ENCODE peak calls at places on chromosomes 3 and 15, in four cellular contexts. One of them, this sample, is unnamed.

GRCh38 chr15:45799508-45799907 is 164.7 kb downstream of the SQOR start:
- DNase-seq in spleen: no peak
- DNase-seq in GM12878: no peak
- DNase-seq in HCT116: no peak
- DNase-seq in this sample: no peak

GRCh38 chr15:83904107-83904720 is 250.3 kb downstream of the ADAMTSL3 start:
- DNase-seq in HCT116: no peak
- DNase-seq in spleen: no peak
- DNase-seq in GM12878: no peak
- DNase-seq in this sample: no peak

GRCh38 chr3:48595526-48596121 is 495 bp upstream of the COL7A1 start:
- DNase-seq in spleen: no peak
- DNase-seq in HCT116: no peak
- DNase-seq in GM12878: no peak
- DNase-seq in this sample: no peak

GRCh38 chr15:71202712-71203111 is 87.4 kb downstream of the THSD4 start:
- DNase-seq in spleen: no peak
- DNase-seq in HCT116: no peak
- DNase-seq in GM12878: no peak
- DNase-seq in this sample: no peak

GRCh38 chr3:24165583-24165982 is 220.5 kb downstream of the NR1D2 start:
- DNase-seq in HCT116: no peak
- DNase-seq in spleen: no peak
- DNase-seq in GM12878: no peak
- DNase-seq in this sample: no peak

GRCh38 chr15:38459480-38459879 is 5.6 kb downstream of the FAM98B start:
- DNase-seq in spleen: no peak
- DNase-seq in HCT116: no peak
- DNase-seq in GM12878: no peak
- DNase-seq in this sample: no peak

GRCh38 chr15:95016511-95017219 is 785.3 kb downstream of the MCTP2 start:
- DNase-seq in HCT116: no peak
- DNase-seq in spleen: no peak
- DNase-seq in GM12878: no peak
- DNase-seq in this sample: no peak

GRCh38 chr3:61847784-61848462 is 286.6 kb downstream of the PTPRG start:
- DNase-seq in HCT116: no peak
- DNase-seq in spleen: no peak
- DNase-seq in GM12878: no peak
- DNase-seq in this sample: no peak

GRCh38 chr15:25677719-25678497 is 185.2 kb downstream of the ATP10A start:
- DNase-seq in HCT116: no peak
- DNase-seq in spleen: no peak
- DNase-seq in GM12878: no peak
- DNase-seq in this sample: no peak

GRCh38 chr15:43516185-43516584 is 1.2 kb upstream of the MAP1A start:
- DNase-seq in GM12878: no peak
- DNase-seq in HCT116: no peak
- DNase-seq in spleen: no peak
- DNase-seq in this sample: peak; percentile 86

GRCh38 chr15:53837263-53837662 is 77.8 kb upstream of the WDR72 start:
- DNase-seq in HCT116: no peak
- DNase-seq in spleen: no peak
- DNase-seq in GM12878: no peak
- DNase-seq in this sample: no peak

GRCh38 chr3:129224984-129225393 is 24.4 kb upstream of the COPG1 start:
- DNase-seq in HCT116: no peak
- DNase-seq in spleen: peak; percentile 87
- DNase-seq in GM12878: no peak
- DNase-seq in this sample: no peak

GRCh38 chr3:53803124-53803815 is 42.9 kb downstream of the CHDH start:
- DNase-seq in spleen: peak; percentile 51
- DNase-seq in HCT116: no peak
- DNase-seq in GM12878: no peak
- DNase-seq in this sample: no peak
- TF ChIP-seq POLR2AphosphoS5 in spleen: no peak
- TF ChIP-seq POLR2AphosphoS5 in HCT116: no peak
- TF ChIP-seq POLR2AphosphoS5 in GM12878: no peak
- TF ChIP-seq POLR2AphosphoS5 in this sample: no peak

GRCh38 chr15:78881681-78882080 is 9.0 kb downstream of the MORF4L1 start:
- DNase-seq in spleen: no peak
- DNase-seq in GM12878: no peak
- DNase-seq in HCT116: no peak
- DNase-seq in this sample: no peak

GRCh38 chr15:78879517-78880241 is 7.0 kb downstream of the MORF4L1 start:
- DNase-seq in HCT116: no peak
- DNase-seq in spleen: no peak
- DNase-seq in GM12878: no peak
- DNase-seq in this sample: no peak

GRCh38 chr15:78878356-78878755 is 5.7 kb downstream of the MORF4L1 start:
- DNase-seq in HCT116: no peak
- DNase-seq in spleen: no peak
- DNase-seq in GM12878: no peak
- DNase-seq in this sample: no peak

GRCh38 chr15:78880828-78881227 is 8.1 kb downstream of the MORF4L1 start:
- DNase-seq in spleen: no peak
- DNase-seq in GM12878: no peak
- DNase-seq in HCT116: no peak
- DNase-seq in this sample: no peak

DNA sequence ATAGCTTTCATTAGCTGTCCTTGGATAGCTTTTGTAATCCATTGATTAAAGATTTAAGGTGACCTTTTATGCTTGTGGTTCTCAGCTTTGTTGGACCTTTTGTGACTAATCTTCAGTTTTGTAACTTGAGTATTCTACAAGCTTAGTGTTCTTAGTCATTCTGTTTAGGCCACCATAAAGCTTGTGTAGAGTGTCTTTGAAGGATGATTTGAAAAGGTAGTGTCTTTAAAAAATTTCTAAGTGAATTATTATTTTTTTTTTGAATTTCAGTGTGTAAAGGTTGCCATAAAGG is 7.5 kb downstream of the MORF4L1 start:
- DNase-seq in HCT116: no peak
- DNase-seq in GM12878: no peak
- DNase-seq in spleen: no peak
- DNase-seq in this sample: no peak
- H3K4me1 ChIP-seq in HCT116: peaks cover 48% of the 10 kb centered on the region
- H3K4me1 ChIP-seq in GM12878: peaks cover 16% of the 10 kb centered on the region
- H3K4me1 ChIP-seq in spleen: peaks cover 50% of the 10 kb centered on the region
- H3K4me1 ChIP-seq in this sample: peaks cover 89% of the 10 kb centered on the region

GRCh38 chr15:93088981-93089854 is at the start of gene RGMA:
- DNase-seq in spleen: no peak
- DNase-seq in HCT116: no peak
- DNase-seq in GM12878: no peak
- DNase-seq in this sample: no peak
- TF ChIP-seq POLR2AphosphoS5 in spleen: no peak
- TF ChIP-seq POLR2AphosphoS5 in HCT116: no peak
- TF ChIP-seq POLR2AphosphoS5 in GM12878: no peak
- TF ChIP-seq POLR2AphosphoS5 in this sample: peak; percentile 26

GRCh38 chr3:20047940-20048339 is 7.7 kb downstream of the KAT2B start:
- DNase-seq in GM12878: no peak
- DNase-seq in spleen: no peak
- DNase-seq in HCT116: no peak
- DNase-seq in this sample: no peak

GRCh38 chr3:20043825-20044224 is 3.6 kb downstream of the KAT2B start:
- DNase-seq in GM12878: no peak
- DNase-seq in spleen: no peak
- DNase-seq in HCT116: no peak
- DNase-seq in this sample: no peak

GRCh38 chr3:20049275-20049674 is 9.0 kb downstream of the KAT2B start:
- DNase-seq in HCT116: no peak
- DNase-seq in spleen: no peak
- DNase-seq in GM12878: no peak
- DNase-seq in this sample: no peak

GRCh38 chr3:20046556-20046955 is 6.3 kb downstream of the KAT2B start:
- DNase-seq in spleen: no peak
- DNase-seq in HCT116: no peak
- DNase-seq in GM12878: no peak
- DNase-seq in this sample: no peak

DNA sequence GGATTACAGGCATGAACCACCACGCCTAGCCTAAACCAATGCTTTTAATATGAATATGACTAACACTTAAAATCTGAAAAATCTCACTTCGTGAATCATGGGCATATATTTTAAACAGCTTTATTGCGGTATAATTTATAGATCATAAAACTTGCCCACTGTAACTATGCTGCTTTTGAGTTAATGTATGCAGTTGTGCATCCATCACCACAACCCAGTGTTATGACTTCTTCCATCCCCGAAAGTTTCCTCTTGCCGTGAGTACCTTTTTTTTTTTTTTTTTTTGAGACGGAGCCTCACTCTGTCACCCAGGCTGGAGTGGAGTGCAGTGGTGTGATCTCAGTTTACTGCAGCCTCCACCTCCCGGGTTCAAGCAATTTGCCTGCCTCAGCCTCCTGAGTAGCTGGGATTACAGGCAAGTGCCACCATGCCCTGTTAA is 7.1 kb downstream of the KAT2B start:
- DNase-seq in spleen: no peak
- DNase-seq in HCT116: no peak
- DNase-seq in GM12878: no peak
- DNase-seq in this sample: no peak
- H3K4me1 ChIP-seq in spleen: peaks cover 42% of the 10 kb centered on the region
- H3K4me1 ChIP-seq in HCT116: no peaks in the 10 kb centered on the region
- H3K4me1 ChIP-seq in GM12878: peaks cover 33% of the 10 kb centered on the region
- H3K4me1 ChIP-seq in this sample: peaks cover 89% of the 10 kb centered on the region

DNA sequence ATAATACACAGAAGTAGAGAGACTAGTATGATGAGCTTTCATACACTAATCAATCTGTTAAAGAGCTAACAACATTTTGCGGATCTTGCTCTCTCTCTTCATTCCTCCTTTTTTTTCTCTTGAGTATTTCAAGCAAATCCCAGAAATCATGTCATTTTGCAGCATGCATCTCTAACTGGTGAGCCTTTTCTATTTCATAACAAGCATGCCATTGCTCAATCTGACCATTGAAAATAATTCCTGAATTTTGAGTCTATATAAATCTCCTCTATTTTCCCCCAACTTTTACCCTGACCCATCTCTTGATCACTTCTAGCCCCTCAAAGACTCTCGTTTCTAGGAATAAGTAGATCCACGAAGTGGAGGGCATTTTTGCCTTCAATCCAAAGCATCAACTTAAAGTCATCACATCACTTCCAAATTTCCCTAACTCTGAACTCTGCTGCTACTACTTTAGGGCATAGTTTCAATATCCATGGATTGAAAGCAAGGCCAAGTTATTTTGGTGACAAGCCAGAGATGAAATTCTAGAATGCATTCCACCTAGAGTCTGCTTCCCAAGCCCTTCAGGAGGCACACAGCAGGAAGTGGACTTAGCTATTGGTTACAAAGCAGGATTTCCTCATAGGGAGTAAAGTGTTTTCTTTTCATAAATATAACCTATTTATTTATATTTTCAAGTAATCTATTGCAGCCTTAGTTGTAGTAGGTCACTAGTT is 253.5 kb upstream of the ZPLD1 start:
- DNase-seq in spleen: no peak
- DNase-seq in GM12878: no peak
- DNase-seq in HCT116: no peak
- DNase-seq in this sample: no peak
- TF ChIP-seq POLR2AphosphoS5 in spleen: no peak
- TF ChIP-seq POLR2AphosphoS5 in GM12878: no peak
- TF ChIP-seq POLR2AphosphoS5 in HCT116: no peak
- TF ChIP-seq POLR2AphosphoS5 in this sample: no peak

GRCh38 chr15:57611938-57612337 is 20.2 kb downstream of the MYZAP start:
- DNase-seq in HCT116: peak; percentile 34
- DNase-seq in GM12878: no peak
- DNase-seq in spleen: no peak
- DNase-seq in this sample: peak; percentile 88
- H3K4me1 ChIP-seq in HCT116: peaks cover 55% of the 10 kb centered on the region
- H3K4me1 ChIP-seq in GM12878: no peaks in the 10 kb centered on the region
- H3K4me1 ChIP-seq in spleen: no peaks in the 10 kb centered on the region
- H3K4me1 ChIP-seq in this sample: peaks cover 57% of the 10 kb centered on the region

GRCh38 chr3:123622766-123623165 is 37.9 kb upstream of the HACD2 start:
- DNase-seq in spleen: no peak
- DNase-seq in GM12878: no peak
- DNase-seq in HCT116: no peak
- DNase-seq in this sample: no peak

GRCh38 chr3:123621510-123622189 is 36.8 kb upstream of the HACD2 start:
- DNase-seq in HCT116: no peak
- DNase-seq in spleen: no peak
- DNase-seq in GM12878: no peak
- DNase-seq in this sample: no peak

GRCh38 chr3:123618768-123619484 is 34.1 kb upstream of the HACD2 start:
- DNase-seq in spleen: no peak
- DNase-seq in GM12878: no peak
- DNase-seq in HCT116: no peak
- DNase-seq in this sample: no peak

GRCh38 chr3:123618076-123618703 is 33.3 kb upstream of the HACD2 start:
- DNase-seq in GM12878: no peak
- DNase-seq in spleen: no peak
- DNase-seq in HCT116: no peak
- DNase-seq in this sample: no peak

GRCh38 chr3:123620338-123620737 is 35.5 kb upstream of the HACD2 start:
- DNase-seq in HCT116: no peak
- DNase-seq in spleen: no peak
- DNase-seq in GM12878: no peak
- DNase-seq in this sample: no peak
- TF ChIP-seq POLR2AphosphoS5 in HCT116: no peak
- TF ChIP-seq POLR2AphosphoS5 in spleen: no peak
- TF ChIP-seq POLR2AphosphoS5 in GM12878: no peak
- TF ChIP-seq POLR2AphosphoS5 in this sample: peak; percentile 75

GRCh38 chr15:40766194-40766830 is 2.4 kb downstream of the GCHFR start:
- DNase-seq in spleen: no peak
- DNase-seq in HCT116: no peak
- DNase-seq in GM12878: no peak
- DNase-seq in this sample: no peak
- H3K4me1 ChIP-seq in spleen: peaks cover 16% of the 10 kb centered on the region
- H3K4me1 ChIP-seq in HCT116: peaks cover 74% of the 10 kb centered on the region
- H3K4me1 ChIP-seq in GM12878: peaks cover 39% of the 10 kb centered on the region
- H3K4me1 ChIP-seq in this sample: peaks cover 78% of the 10 kb centered on the region